ENCODE peak calls at places on chromosomes 3 and 15, in eight cellular contexts. L is tibial nerve, U is sigmoid colon, R is K562, M is GM12878, N is IMR-90, K is uterus, V is GM12891. Y is an unnamed sample.

GRCh38 chr15:73752817-73753214 is 335 bp downstream of the INSYN1 start:
- DNase-seq in L (no peak), U (no peak), R (peak), M (no peak), N (no peak), K (no peak), V (no peak), Y (no peak)

GRCh38 chr3:122005033-122005565 is 16.9 kb downstream of the ILDR1 start:
- DNase-seq in L (no peak), U (no peak), R (peak), M (peak), N (no peak), K (no peak), V (no peak), Y (no peak)

GRCh38 chr3:33437556-33438283 is 2.5 kb downstream of the UBP1 start:
- DNase-seq in L (no peak), U (no peak), R (no peak), M (no peak), N (peak), K (no peak), V (no peak), Y (no peak)

GRCh38 chr3:190585771-190586630 is 72.1 kb downstream of the IL1RAP start:
- DNase-seq in L (no peak), U (no peak), R (no peak), M (no peak), N (peak), K (peak), V (no peak), Y (no peak)

GRCh38 chr3:115698851-115699535 is 75.7 kb downstream of the GAP43 start:
- DNase-seq in L (no peak), U (no peak), R (no peak), M (no peak), N (peak), K (no peak), V (no peak), Y (no peak)

GRCh38 chr3:52193059-52193458 is 4.9 kb upstream of the ALAS1 start:
- DNase-seq in L (no peak), U (peak), R (no peak), M (no peak), N (peak), K (peak), V (no peak), Y (no peak)

GRCh38 chr3:189766416-189766815 is 135.2 kb downstream of the TP63 start:
- DNase-seq in L (no peak), U (no peak), R (no peak), M (no peak), N (peak), K (no peak), V (no peak), Y (no peak)

GRCh38 chr3:52228266-52228665 is 2.8 kb upstream of the TLR9 start:
- DNase-seq in L (no peak), U (no peak), R (peak), M (no peak), N (no peak), K (no peak), V (no peak), Y (no peak)

GRCh38 chr3:53890726-53891499 is 746 bp downstream of the SELENOK start:
- DNase-seq in L (no peak), U (no peak), R (no peak), M (no peak), N (peak), K (peak), V (no peak), Y (peak)

GRCh38 chr3:157594413-157594812 is 91.2 kb upstream of the VEPH1 start:
- DNase-seq in L (no peak), U (no peak), R (no peak), M (no peak), N (no peak), K (no peak), V (no peak), Y (no peak)

GRCh38 chr3:195442573-195443390 is at the start of gene ACAP2:
- DNase-seq in L (peak), U (peak), R (peak), M (peak), N (peak), K (peak), V (peak), Y (peak)
- TF ChIP-seq POLR2A in L (peak), U (peak), R (peak), M (peak), N (peak), K (peak), V (peak), Y (peak)

DNA sequence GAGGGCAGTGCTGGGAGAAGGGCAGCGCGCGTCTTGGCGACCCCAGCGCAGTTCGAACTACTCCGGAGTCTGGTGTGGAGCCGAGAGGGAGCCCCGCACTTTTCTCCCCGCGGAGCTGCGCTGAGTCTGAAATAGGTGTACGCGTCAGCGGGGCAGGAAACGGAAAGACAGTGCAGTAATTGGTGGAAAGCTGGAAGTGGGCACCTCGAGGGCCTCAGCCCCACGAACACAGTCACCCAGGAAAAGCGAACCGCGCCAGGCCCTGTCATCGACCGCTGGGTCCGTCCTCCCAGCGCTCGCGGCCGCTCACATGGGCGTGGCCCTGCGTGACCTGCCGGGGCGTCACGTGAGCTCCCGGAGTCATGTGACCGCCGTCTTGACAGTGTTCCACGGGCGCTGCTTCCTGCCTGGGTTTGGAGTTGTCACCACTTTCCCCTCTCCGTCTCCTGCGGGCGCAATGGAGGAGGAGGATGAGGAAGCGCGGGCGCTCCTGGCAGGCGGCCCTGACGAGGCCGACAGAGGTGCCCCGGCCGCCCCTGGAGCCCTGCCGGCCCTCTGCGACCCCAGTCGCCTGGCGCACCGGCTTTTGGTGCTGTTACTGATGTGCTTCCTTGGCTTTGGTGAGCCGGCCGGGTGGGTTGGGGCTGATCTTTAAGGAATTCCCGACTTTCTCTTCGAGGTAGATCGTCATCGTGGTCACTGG is at the start of gene MFSD1:
- DNase-seq in L (peak), U (peak), R (peak), M (peak), N (peak), K (peak), V (peak), Y (peak)
- TF ChIP-seq POLR2A in L (peak), U (peak), R (peak), M (peak), N (peak), K (peak), V (peak), Y (peak)

GRCh38 chr3:194322701-194323174 is 28.4 kb downstream of the CPN2 start:
- DNase-seq in L (no peak), U (no peak), R (peak), M (no peak), N (peak), K (no peak), V (no peak), Y (no peak)
- TF ChIP-seq POLR2A in L (no peak), U (no peak), R (no peak), M (no peak), N (no peak), K (no peak), V (no peak), Y (no peak)

DNA sequence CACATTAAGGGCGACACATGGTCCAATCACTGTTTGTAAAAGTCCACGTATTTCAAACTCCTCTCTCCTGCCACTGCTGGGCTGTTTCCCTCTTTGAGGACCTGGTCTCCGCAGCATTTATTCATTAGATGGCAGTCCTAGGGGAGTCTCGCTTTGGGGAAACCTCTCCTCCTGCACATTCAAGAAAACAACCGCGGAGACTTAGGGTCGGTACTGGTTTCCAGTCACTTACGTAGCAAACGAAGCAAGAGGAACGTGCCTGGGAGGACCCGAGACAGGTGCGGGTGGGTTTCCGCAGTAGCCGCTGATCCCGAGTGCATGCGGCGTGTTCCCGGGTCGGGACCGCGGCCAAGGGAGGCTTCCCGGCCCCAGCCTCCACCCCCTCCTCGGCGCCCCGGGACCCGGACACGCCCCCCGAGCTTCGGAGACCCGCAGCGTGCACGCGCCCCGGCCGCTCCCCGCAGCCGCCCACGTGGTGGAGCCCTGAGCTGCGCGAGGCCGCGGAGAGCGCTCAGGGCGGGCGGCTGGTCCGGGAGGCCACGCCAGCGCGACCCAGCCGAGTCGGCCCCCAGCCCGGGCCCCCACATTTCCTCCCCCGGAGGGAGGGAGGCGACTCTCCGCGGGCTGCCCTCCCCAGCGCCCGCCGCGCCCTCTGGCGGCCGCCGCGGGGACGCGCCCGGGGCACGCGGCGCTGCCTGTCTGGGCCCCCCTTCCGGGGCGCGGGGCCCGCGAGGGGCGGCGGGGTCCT is 1.1 kb upstream of the IGF1R start:
- DNase-seq in L (peak), U (peak), R (peak), M (no peak), N (peak), K (peak), V (peak), Y (peak)
- TF ChIP-seq POLR2A in L (no peak), U (no peak), R (no peak), M (no peak), N (no peak), K (no peak), V (no peak), Y (peak)

GRCh38 chr3:61251174-61251972 is at the start of gene FHIT:
- DNase-seq in L (peak), U (peak), R (peak), M (peak), N (peak), K (peak), V (peak), Y (peak)
- TF ChIP-seq POLR2A in L (no peak), U (no peak), R (peak), M (peak), N (no peak), K (no peak), V (no peak), Y (peak)

GRCh38 chr3:141426404-141427034 is 58.2 kb downstream of the ZBTB38 start:
- DNase-seq in L (peak), U (peak), R (peak), M (no peak), N (peak), K (peak), V (no peak), Y (peak)
- TF ChIP-seq POLR2A in L (no peak), U (no peak), R (no peak), M (no peak), N (no peak), K (no peak), V (no peak), Y (peak)

GRCh38 chr15:92809880-92810361 is 90.2 kb upstream of the CHD2 start:
- DNase-seq in L (no peak), U (peak), R (no peak), M (no peak), N (peak), K (peak), V (no peak), Y (peak)
- TF ChIP-seq POLR2A in L (no peak), U (no peak), R (no peak), M (no peak), N (no peak), K (no peak), V (no peak), Y (no peak)

Y was measured in body of pancreas.